ENCODE peak calls at places on chromosomes 7 and 10, in four cellular contexts. I is PC-9, L is psoas muscle, W is AG04450. Z is an unnamed sample.

GRCh38 chr10:99085358-99085757 is 150.3 kb downstream of the HPSE2 start:
- DNase-seq in I (no peak), L (no peak), W (no peak), Z (no peak)

GRCh38 chr7:5627745-5628547 is 153.5 kb downstream of the RNF216 start:
- DNase-seq in I (no peak), L (no peak), W (no peak), Z (no peak)

GRCh38 chr10:116880716-116881440 is 31.6 kb downstream of the ENO4 start:
- DNase-seq in I (no peak), L (no peak), W (no peak), Z (no peak)

GRCh38 chr7:50793115-50793946 is 10.6 kb upstream of the GRB10 start:
- DNase-seq in I (peak; percentile 72), L (peak; percentile 88), W (no peak), Z (peak; percentile 35)

GRCh38 chr7:99456288-99456687 is 9.7 kb downstream of the ATP5MF start:
- DNase-seq in I (no peak), L (no peak), W (no peak), Z (no peak)

GRCh38 chr7:16801111-16801542 is 3.7 kb downstream of the AGR2 start:
- DNase-seq in I (peak; percentile 15), L (no peak), W (peak; percentile 34), Z (no peak)

GRCh38 chr7:25854608-25855497 is 297.1 kb upstream of the NFE2L3 start:
- DNase-seq in I (no peak), L (peak; percentile 82), W (peak; percentile 99), Z (peak; percentile 41)

GRCh38 chr10:129764011-129764900 is 199.8 kb downstream of the EBF3 start:
- DNase-seq in I (no peak), L (no peak), W (no peak), Z (peak; percentile 6)

GRCh38 chr10:84768132-84768531 is 439.7 kb downstream of the CCSER2 start:
- DNase-seq in I (no peak), L (no peak), W (no peak), Z (no peak)

DNA sequence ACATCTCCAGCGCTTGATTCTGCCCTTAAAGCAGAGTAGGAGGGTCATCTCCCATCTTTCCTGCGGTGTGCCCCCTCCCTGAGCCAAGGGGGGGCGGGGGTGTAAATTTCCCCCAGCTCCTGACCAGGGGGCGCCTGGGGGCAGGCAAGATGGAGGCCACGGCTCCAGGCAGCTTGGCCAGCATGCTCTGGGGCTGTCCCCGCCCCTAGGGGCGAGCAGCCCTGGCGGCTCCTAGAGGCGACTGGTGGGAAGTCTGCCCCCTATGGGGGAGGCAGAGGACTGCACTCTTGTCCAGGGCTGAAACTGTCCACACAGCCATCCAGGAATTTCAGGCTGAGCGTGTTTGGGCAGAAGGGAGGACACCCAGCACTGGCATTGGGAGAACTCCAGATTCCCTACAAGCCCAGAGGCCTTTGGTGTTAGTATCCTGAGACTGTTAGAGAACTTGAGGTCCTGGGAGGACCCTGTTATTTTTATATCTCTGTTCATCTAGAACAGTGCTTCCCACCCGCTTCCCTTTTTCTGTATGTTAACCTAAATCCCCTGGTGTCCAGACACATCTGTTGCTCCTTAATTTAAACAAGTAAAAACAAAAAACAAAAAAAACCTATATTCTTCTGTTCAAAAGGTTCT is 4.6 kb downstream of the STRA8 start:
- DNase-seq in I (peak; percentile 14), L (no peak), W (no peak), Z (peak; percentile 35)
- TF ChIP-seq CTCF in I (peak; percentile 73), L (peak; percentile 12), W (peak; percentile 43), Z (peak; percentile 64)

GRCh38 chr7:2211259-2211575 is 21.5 kb downstream of the MAD1L1 start:
- DNase-seq in I (no peak), L (no peak), W (no peak), Z (no peak)
- TF ChIP-seq CTCF in I (no peak), L (no peak), W (no peak), Z (no peak)

GRCh38 chr7:122762071-122762470 is 59.3 kb upstream of the RNF148 start:
- DNase-seq in I (no peak), L (no peak), W (no peak), Z (no peak)
- TF ChIP-seq CTCF in I (no peak), L (no peak), W (no peak), Z (no peak)

GRCh38 chr7:130071701-130072622 is 1.6 kb downstream of the KLHDC10 start:
- DNase-seq in I (peak; percentile 66), L (no peak), W (peak; percentile 80), Z (peak; percentile 63)
- TF ChIP-seq CTCF in I (peak; percentile 98), L (peak; percentile 96), W (peak; percentile 97), Z (peak; percentile 89)

GRCh38 chr7:7969306-7970112 is 913 bp downstream of the GLCCI1 start:
- DNase-seq in I (peak; percentile 42), L (peak; percentile 63), W (no peak), Z (peak; percentile 51)
- TF ChIP-seq CTCF in I (no peak), L (no peak), W (no peak), Z (no peak)

DNA sequence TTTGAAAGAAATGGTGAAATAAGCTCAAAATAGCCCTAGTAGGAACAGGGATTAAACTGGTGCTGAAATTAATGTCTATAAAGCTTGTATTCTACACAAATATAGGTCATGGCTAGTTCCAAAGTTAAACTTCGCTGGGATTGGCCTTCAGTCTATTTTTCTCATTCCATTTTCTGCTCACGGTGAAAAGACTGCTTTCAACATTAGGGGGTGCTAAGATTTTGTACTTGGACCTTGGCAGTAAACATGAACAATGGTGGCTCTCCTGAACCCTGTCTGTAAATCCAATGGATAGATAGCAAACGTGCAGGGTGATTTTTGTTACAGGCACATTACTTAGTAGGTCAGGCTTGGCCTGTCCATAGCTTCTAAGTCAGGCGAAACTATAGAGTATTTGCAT is 36.0 kb upstream of the RSU1 start:
- DNase-seq in I (no peak), L (no peak), W (no peak), Z (no peak)
- TF ChIP-seq CTCF in I (no peak), L (no peak), W (peak; percentile 68), Z (no peak)

DNA sequence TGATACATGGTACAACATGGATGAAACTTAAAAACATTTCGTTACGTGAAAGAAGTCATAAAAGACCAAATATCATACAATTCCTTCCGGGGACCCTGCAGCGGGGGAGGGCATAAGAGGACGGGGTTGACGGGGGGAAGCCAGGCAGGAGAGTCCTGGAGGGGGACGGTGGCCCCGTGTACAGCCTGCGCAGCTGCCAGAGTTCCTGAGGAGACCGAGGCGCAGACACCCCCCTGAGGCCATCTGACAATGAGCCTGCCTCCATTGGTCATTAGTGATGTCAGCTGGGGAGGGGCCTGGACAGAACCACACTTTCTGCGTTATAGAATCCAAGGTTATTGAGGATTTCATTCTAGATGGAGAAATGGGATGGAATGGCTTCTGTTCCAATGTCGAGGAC is 47.2 kb downstream of the PRKAG2 start:
- DNase-seq in I (no peak), L (peak; percentile 29), W (no peak), Z (no peak)
- TF ChIP-seq CTCF in I (no peak), L (no peak), W (no peak), Z (no peak)

DNA sequence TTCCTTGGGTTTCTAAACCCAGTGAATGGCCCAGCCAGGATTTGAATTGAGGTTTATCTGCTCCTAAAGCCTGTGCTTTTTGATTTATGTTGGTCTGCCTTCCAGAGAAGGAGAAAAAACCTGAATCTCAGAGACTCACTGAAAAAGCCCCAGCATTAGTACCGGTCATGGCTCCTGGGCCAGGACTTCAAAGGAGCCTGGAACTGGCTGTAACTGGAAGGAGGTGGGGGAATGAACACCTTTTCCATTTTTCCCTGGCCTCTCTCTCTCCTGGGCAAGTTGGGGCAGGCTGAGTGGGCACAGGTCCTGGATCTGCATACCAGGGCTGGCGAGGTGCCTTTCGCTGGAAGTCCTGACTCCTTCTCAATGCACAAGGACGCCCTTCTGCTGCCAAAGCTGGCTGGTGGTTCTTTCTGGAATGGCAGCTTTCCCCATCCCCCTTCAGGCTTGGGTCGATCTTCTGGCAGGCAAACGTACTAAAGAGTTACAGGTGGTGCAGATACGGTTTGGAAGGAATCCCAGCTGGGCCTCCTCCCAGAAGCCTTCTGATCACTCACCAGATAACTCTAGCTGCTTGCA is 268.2 kb downstream of the PTEN start:
- DNase-seq in I (peak; percentile 78), L (peak; percentile 83), W (no peak), Z (no peak)
- TF ChIP-seq CTCF in I (no peak), L (peak; percentile 33), W (no peak), Z (no peak)